ENCODE peak calls at places on chromosomes 5 and 9, in ten cellular contexts. O, G, E, I, V, B, U, H, F and T are unnamed samples.

GRCh38 chr9:34884732-34885131 is 73.4 kb upstream of the PHF24 start:
- DNase-seq in O (no peak), G (no peak), E (no peak), I (no peak), V (no peak), B (no peak), U (peak), H (no peak), F (no peak), T (no peak)

GRCh38 chr5:57435701-57436134 is 46.9 kb downstream of the ACTBL2 start:
- DNase-seq in O (no peak), G (no peak), E (peak), I (no peak), V (no peak), B (peak), U (no peak), H (no peak), F (no peak), T (no peak)

GRCh38 chr9:130670644-130671043 is 6.2 kb downstream of the PRDM12 start:
- DNase-seq in O (no peak), G (no peak), E (no peak), I (no peak), V (no peak), B (no peak), U (no peak), H (no peak), F (no peak), T (no peak)

GRCh38 chr9:27496134-27496504 is 28.0 kb upstream of the IFNK start:
- DNase-seq in O (no peak), G (no peak), E (no peak), I (no peak), V (no peak), B (peak), U (no peak), H (no peak), F (no peak), T (no peak)

GRCh38 chr5:172383231-172383802 is 71.0 kb downstream of the SH3PXD2B start:
- DNase-seq in O (no peak), G (no peak), E (peak), I (no peak), V (peak), B (peak), U (no peak), H (no peak), F (no peak), T (peak)

GRCh38 chr9:120935383-120935857 is 8.8 kb upstream of the TRAF1 start:
- DNase-seq in O (no peak), G (peak), E (peak), I (no peak), V (peak), B (peak), U (no peak), H (peak), F (no peak), T (peak)

GRCh38 chr9:90613502-90613901 is 29.1 kb downstream of the DIRAS2 start:
- DNase-seq in O (no peak), G (no peak), E (no peak), I (no peak), V (no peak), B (no peak), U (no peak), H (no peak), F (no peak), T (no peak)

GRCh38 chr9:122912964-122913673 is at the start of gene ZBTB6:
- DNase-seq in O (peak), G (peak), E (peak), I (peak), V (peak), B (peak), U (peak), H (peak), F (peak), T (peak)

GRCh38 chr9:90423661-90424193 is 218.9 kb downstream of the DIRAS2 start:
- DNase-seq in O (no peak), G (no peak), E (no peak), I (no peak), V (no peak), B (peak), U (no peak), H (no peak), F (no peak), T (no peak)

GRCh38 chr5:118146824-118147223 is 841.5 kb downstream of the DTWD2 start:
- DNase-seq in O (no peak), G (no peak), E (no peak), I (no peak), V (no peak), B (no peak), U (no peak), H (no peak), F (no peak), T (no peak)

GRCh38 chr5:83972236-83972635 is 251.6 kb upstream of the HAPLN1 start:
- DNase-seq in O (no peak), G (no peak), E (no peak), I (no peak), V (no peak), B (peak), U (no peak), H (no peak), F (no peak), T (no peak)

GRCh38 chr9:36623280-36623679 is 50.6 kb downstream of the MELK start:
- DNase-seq in O (no peak), G (no peak), E (no peak), I (no peak), V (no peak), B (peak), U (no peak), H (peak), F (no peak), T (no peak)

GRCh38 chr9:125536184-125537152 is 170.5 kb downstream of the MAPKAP1 start:
- DNase-seq in O (no peak), G (no peak), E (no peak), I (no peak), V (no peak), B (peak), U (no peak), H (no peak), F (no peak), T (no peak)

GRCh38 chr5:154513669-154514084 is 35.6 kb upstream of the HAND1 start:
- DNase-seq in O (no peak), G (no peak), E (no peak), I (no peak), V (no peak), B (peak), U (no peak), H (no peak), F (no peak), T (no peak)

GRCh38 chr9:23701291-23701690 is 124.7 kb downstream of the ELAVL2 start:
- DNase-seq in O (no peak), G (no peak), E (no peak), I (no peak), V (no peak), B (no peak), U (no peak), H (no peak), F (no peak), T (no peak)

GRCh38 chr9:2934883-2935282 is 91.0 kb upstream of the PUM3 start:
- DNase-seq in O (no peak), G (no peak), E (no peak), I (no peak), V (no peak), B (no peak), U (no peak), H (no peak), F (no peak), T (no peak)

GRCh38 chr5:135705941-135706340 is 127.2 kb upstream of the CXCL14 start:
- DNase-seq in O (no peak), G (no peak), E (peak), I (no peak), V (no peak), B (no peak), U (no peak), H (no peak), F (no peak), T (peak)

GRCh38 chr5:10331341-10331796 is 22.1 kb upstream of the MARCHF6 start:
- DNase-seq in O (no peak), G (peak), E (peak), I (no peak), V (peak), B (peak), U (no peak), H (peak), F (no peak), T (no peak)

GRCh38 chr5:1511037-1511436 is 12.7 kb downstream of the LPCAT1 start:
- DNase-seq in O (no peak), G (peak), E (no peak), I (no peak), V (no peak), B (no peak), U (no peak), H (peak), F (no peak), T (peak)